ENCODE peak calls at places on chromosomes 3 and 15, in seven cellular contexts. K is amniotic stem cell; Q is brain microvascular endothelial cell; R is Right ventricle myocardium superior; J is fibroblast of the aortic adventitia; O is CD4-positive, alpha-beta memory T cell; H is retina. M is an unnamed sample.
A peak's percentile ranks its signal among the peaks of the same experiment; 100 is the strongest.

GRCh38 chr3:13569641-13570390 is 20.9 kb downstream of the FBLN2 start:
- DNase-seq in H (no peak), O (no peak), R (no peak), Q (no peak), K (no peak), J (peak; percentile 66), M (no peak)

GRCh38 chr3:55484191-55484644 is 2.9 kb downstream of the WNT5A start:
- DNase-seq in O (no peak), H (peak; percentile 45), Q (no peak), R (no peak), J (no peak), K (no peak), M (no peak)

GRCh38 chr3:15386352-15386751 is 41.0 kb downstream of the METTL6 start:
- DNase-seq in Q (no peak), J (no peak), K (no peak), R (no peak), H (no peak), O (no peak), M (no peak)

GRCh38 chr3:118863731-118864322 is 170.8 kb downstream of the IGSF11 start:
- DNase-seq in H (no peak), R (no peak), Q (no peak), K (no peak), O (no peak), J (no peak), M (no peak)

GRCh38 chr3:41167722-41168497 is 31.4 kb upstream of the CTNNB1 start:
- DNase-seq in H (no peak), J (no peak), R (no peak), O (no peak), K (no peak), Q (no peak), M (no peak)

GRCh38 chr3:185502987-185503386 is 4.2 kb upstream of the TMEM41A start:
- DNase-seq in J (no peak), H (no peak), Q (no peak), K (no peak), O (no peak), R (no peak), M (no peak)

GRCh38 chr15:37135225-37135624 is 34.9 kb upstream of the MEIS2 start:
- DNase-seq in H (no peak), R (no peak), J (no peak), O (no peak), Q (no peak), K (no peak), M (no peak)

GRCh38 chr3:14225421-14225820 is 46.8 kb downstream of the LSM3 start:
- DNase-seq in Q (no peak), R (no peak), O (no peak), H (no peak), J (no peak), K (no peak), M (no peak)

GRCh38 chr3:24318668-24319287 is 175.9 kb downstream of the THRB start:
- DNase-seq in J (peak; percentile 27), O (no peak), R (no peak), Q (peak; percentile 45), K (no peak), H (no peak), M (peak; percentile 36)

GRCh38 chr15:101684384-101684783 is 32.2 kb upstream of the TM2D3 start:
- DNase-seq in R (no peak), Q (peak; percentile 86), K (no peak), H (no peak), J (peak; percentile 79), O (no peak), M (peak; percentile 26)

GRCh38 chr15:90036343-90036742 is 35.2 kb downstream of the ZNF710 start:
- DNase-seq in Q (no peak), H (peak; percentile 46), J (no peak), R (peak; percentile 16), K (no peak), O (no peak), M (no peak)

GRCh38 chr3:159765025-159765859 is 223.4 kb upstream of the IL12A start:
- DNase-seq in H (peak; percentile 83), J (peak; percentile 98), R (peak; percentile 75), K (peak; percentile 99), O (no peak), Q (peak; percentile 99), M (peak; percentile 91)

GRCh38 chr15:58015565-58015964 is 49.9 kb downstream of the ALDH1A2 start:
- DNase-seq in J (peak; percentile 8), O (no peak), H (no peak), Q (peak; percentile 26), K (no peak), R (no peak), M (no peak)

GRCh38 chr3:74067296-74067695 is 442.6 kb upstream of the PDZRN3 start:
- DNase-seq in J (peak; percentile 14), H (peak; percentile 22), Q (no peak), R (no peak), O (no peak), K (no peak), M (no peak)

M was measured in T1000.